ENCODE peak calls at places on chromosomes 11 and 22, in ten cellular contexts. O, P, U, L, C, T, A, K, F and D are unnamed samples.

GRCh38 chr22:49869091-49869830 is 15.6 kb downstream of the ZBED4 start:
- ATAC-seq in O (no peak), P (no peak), U (no peak), L (no peak), C (no peak), T (no peak), A (no peak), K (no peak), F (no peak), D (no peak)

GRCh38 chr11:129862123-129862522 is 33.3 kb downstream of the NFRKB start:
- ATAC-seq in O (no peak), P (no peak), U (peak), L (peak), C (peak), T (peak), A (no peak), K (no peak), F (peak), D (no peak)

GRCh38 chr11:117230981-117231636 is 764 bp downstream of the PCSK7 start:
- ATAC-seq in O (no peak), P (no peak), U (no peak), L (no peak), C (peak), T (no peak), A (no peak), K (no peak), F (no peak), D (peak)

GRCh38 chr11:68498903-68499883 is 38.6 kb downstream of the PPP6R3 start:
- ATAC-seq in O (no peak), P (no peak), U (no peak), L (peak), C (no peak), T (peak), A (peak), K (no peak), F (peak), D (no peak)

GRCh38 chr11:70050243-70050642 is 27.9 kb upstream of the ANO1 start:
- ATAC-seq in O (no peak), P (no peak), U (no peak), L (no peak), C (no peak), T (no peak), A (no peak), K (no peak), F (no peak), D (no peak)

GRCh38 chr11:36492724-36493304 is 17.3 kb downstream of the TRAF6 start:
- ATAC-seq in O (peak), P (peak), U (peak), L (peak), C (peak), T (peak), A (no peak), K (no peak), F (peak), D (no peak)

GRCh38 chr11:119011476-119011875 is 6.7 kb downstream of the RPS25 start:
- ATAC-seq in O (no peak), P (no peak), U (no peak), L (no peak), C (no peak), T (no peak), A (no peak), K (no peak), F (no peak), D (no peak)

GRCh38 chr22:18929459-18929858 is 6.6 kb downstream of the PRODH start:
- ATAC-seq in O (no peak), P (no peak), U (peak), L (peak), C (peak), T (peak), A (peak), K (peak), F (peak), D (no peak)

GRCh38 chr11:65541093-65542010 is 16.5 kb downstream of the SCYL1 start:
- ATAC-seq in O (no peak), P (no peak), U (no peak), L (no peak), C (peak), T (no peak), A (no peak), K (no peak), F (peak), D (no peak)

GRCh38 chr11:12540913-12541587 is 133.2 kb upstream of the TEAD1 start:
- ATAC-seq in O (no peak), P (no peak), U (peak), L (peak), C (peak), T (peak), A (peak), K (peak), F (peak), D (no peak)

GRCh38 chr22:36291831-36292740 is 39.2 kb downstream of the APOL1 start:
- ATAC-seq in O (no peak), P (no peak), U (no peak), L (no peak), C (no peak), T (no peak), A (no peak), K (no peak), F (peak), D (peak)

GRCh38 chr11:94183251-94183885 is 54.7 kb downstream of the PANX1 start:
- ATAC-seq in O (no peak), P (no peak), U (no peak), L (no peak), C (peak), T (no peak), A (no peak), K (no peak), F (no peak), D (no peak)

GRCh38 chr11:26584818-26585217 is 12.8 kb upstream of the MUC15 start:
- ATAC-seq in O (no peak), P (no peak), U (no peak), L (no peak), C (no peak), T (no peak), A (no peak), K (no peak), F (no peak), D (no peak)